ENCODE peak calls at places on chromosomes 6 and 20, in four cellular contexts. One of them, this sample, is unnamed.

GRCh38 chr6:126118058-126118759 is 131.9 kb downstream of the TRMT11 start:
- DNase-seq in ovary: no peak
- DNase-seq in AG04450: no peak
- DNase-seq in stimulated activated CD4-positive, alpha-beta T cell treated with anti-CD3 and anti-CD28 coated beads, Interleukin-4, amount 100 ng/mL, for 48 hours: no peak
- DNase-seq in this sample: no peak

GRCh38 chr6:107786709-107787588 is 37.2 kb downstream of the SCML4 start:
- DNase-seq in stimulated activated CD4-positive, alpha-beta T cell treated with anti-CD3 and anti-CD28 coated beads, Interleukin-4, amount 100 ng/mL, for 48 hours: no peak
- DNase-seq in AG04450: no peak
- DNase-seq in ovary: no peak
- DNase-seq in this sample: no peak

GRCh38 chr6:28880894-28881780 is 42.6 kb downstream of the TRIM27 start:
- DNase-seq in stimulated activated CD4-positive, alpha-beta T cell treated with anti-CD3 and anti-CD28 coated beads, Interleukin-4, amount 100 ng/mL, for 48 hours: peak; percentile 76
- DNase-seq in AG04450: peak; percentile 54
- DNase-seq in ovary: peak; percentile 87
- DNase-seq in this sample: peak; percentile 60

GRCh38 chr6:148934534-148934933 is 187.7 kb downstream of the UST start:
- DNase-seq in stimulated activated CD4-positive, alpha-beta T cell treated with anti-CD3 and anti-CD28 coated beads, Interleukin-4, amount 100 ng/mL, for 48 hours: no peak
- DNase-seq in ovary: peak; percentile 47
- DNase-seq in AG04450: no peak
- DNase-seq in this sample: no peak

GRCh38 chr20:32982617-32983458 is 21.4 kb downstream of the SUN5 start:
- DNase-seq in stimulated activated CD4-positive, alpha-beta T cell treated with anti-CD3 and anti-CD28 coated beads, Interleukin-4, amount 100 ng/mL, for 48 hours: no peak
- DNase-seq in ovary: no peak
- DNase-seq in AG04450: no peak
- DNase-seq in this sample: no peak

GRCh38 chr20:3553663-3554062 is 82.8 kb downstream of the ATRN start:
- DNase-seq in AG04450: no peak
- DNase-seq in ovary: no peak
- DNase-seq in stimulated activated CD4-positive, alpha-beta T cell treated with anti-CD3 and anti-CD28 coated beads, Interleukin-4, amount 100 ng/mL, for 48 hours: no peak
- DNase-seq in this sample: no peak

GRCh38 chr20:59078231-59078630 is 35.6 kb upstream of the PRELID3B start:
- DNase-seq in AG04450: no peak
- DNase-seq in stimulated activated CD4-positive, alpha-beta T cell treated with anti-CD3 and anti-CD28 coated beads, Interleukin-4, amount 100 ng/mL, for 48 hours: no peak
- DNase-seq in ovary: no peak
- DNase-seq in this sample: no peak

GRCh38 chr6:118171852-118172251 is 264.8 kb downstream of the SLC35F1 start:
- DNase-seq in AG04450: no peak
- DNase-seq in ovary: no peak
- DNase-seq in stimulated activated CD4-positive, alpha-beta T cell treated with anti-CD3 and anti-CD28 coated beads, Interleukin-4, amount 100 ng/mL, for 48 hours: no peak
- DNase-seq in this sample: no peak

GRCh38 chr6:10521104-10521808 is at the start of gene GCNT2:
- DNase-seq in AG04450: no peak
- DNase-seq in stimulated activated CD4-positive, alpha-beta T cell treated with anti-CD3 and anti-CD28 coated beads, Interleukin-4, amount 100 ng/mL, for 48 hours: no peak
- DNase-seq in ovary: no peak
- DNase-seq in this sample: no peak

GRCh38 chr20:2899243-2899642 is 26.0 kb downstream of the PTPRA start:
- DNase-seq in ovary: no peak
- DNase-seq in stimulated activated CD4-positive, alpha-beta T cell treated with anti-CD3 and anti-CD28 coated beads, Interleukin-4, amount 100 ng/mL, for 48 hours: peak; percentile 10
- DNase-seq in AG04450: no peak
- DNase-seq in this sample: no peak

GRCh38 chr6:137808836-137809315 is 58.2 kb upstream of the TNFAIP3 start:
- DNase-seq in stimulated activated CD4-positive, alpha-beta T cell treated with anti-CD3 and anti-CD28 coated beads, Interleukin-4, amount 100 ng/mL, for 48 hours: no peak
- DNase-seq in AG04450: no peak
- DNase-seq in ovary: no peak
- DNase-seq in this sample: no peak

GRCh38 chr6:31558631-31559500 is 11.5 kb downstream of the NFKBIL1 start:
- DNase-seq in AG04450: no peak
- DNase-seq in ovary: no peak
- DNase-seq in stimulated activated CD4-positive, alpha-beta T cell treated with anti-CD3 and anti-CD28 coated beads, Interleukin-4, amount 100 ng/mL, for 48 hours: peak; percentile 42
- DNase-seq in this sample: no peak

GRCh38 chr6:16319813-16320532 is 81.6 kb downstream of the GMPR start:
- DNase-seq in stimulated activated CD4-positive, alpha-beta T cell treated with anti-CD3 and anti-CD28 coated beads, Interleukin-4, amount 100 ng/mL, for 48 hours: peak; percentile 35
- DNase-seq in AG04450: peak; percentile 83
- DNase-seq in ovary: peak; percentile 47
- DNase-seq in this sample: no peak

GRCh38 chr6:44128020-44128917 is 915 bp downstream of the TMEM63B start:
- DNase-seq in ovary: peak; percentile 51
- DNase-seq in stimulated activated CD4-positive, alpha-beta T cell treated with anti-CD3 and anti-CD28 coated beads, Interleukin-4, amount 100 ng/mL, for 48 hours: no peak
- DNase-seq in AG04450: no peak
- DNase-seq in this sample: peak; percentile 28

GRCh38 chr6:130560231-130560630 is 194.4 kb downstream of the TMEM200A start:
- DNase-seq in ovary: no peak
- DNase-seq in stimulated activated CD4-positive, alpha-beta T cell treated with anti-CD3 and anti-CD28 coated beads, Interleukin-4, amount 100 ng/mL, for 48 hours: no peak
- DNase-seq in AG04450: no peak
- DNase-seq in this sample: no peak

GRCh38 chr20:1934578-1935573 is 39.7 kb downstream of the SIRPA start:
- DNase-seq in stimulated activated CD4-positive, alpha-beta T cell treated with anti-CD3 and anti-CD28 coated beads, Interleukin-4, amount 100 ng/mL, for 48 hours: no peak
- DNase-seq in ovary: peak; percentile 89
- DNase-seq in AG04450: no peak
- DNase-seq in this sample: no peak

GRCh38 chr6:135506270-135506997 is 8.9 kb upstream of the AHI1 start:
- DNase-seq in stimulated activated CD4-positive, alpha-beta T cell treated with anti-CD3 and anti-CD28 coated beads, Interleukin-4, amount 100 ng/mL, for 48 hours: no peak
- DNase-seq in ovary: no peak
- DNase-seq in AG04450: no peak
- DNase-seq in this sample: peak; percentile 56

GRCh38 chr6:163756079-163756478 is 341.6 kb downstream of the QKI start:
- DNase-seq in ovary: no peak
- DNase-seq in stimulated activated CD4-positive, alpha-beta T cell treated with anti-CD3 and anti-CD28 coated beads, Interleukin-4, amount 100 ng/mL, for 48 hours: no peak
- DNase-seq in AG04450: no peak
- DNase-seq in this sample: no peak

GRCh38 chr20:17315491-17316231 is 88.8 kb downstream of the PCSK2 start:
- DNase-seq in AG04450: no peak
- DNase-seq in stimulated activated CD4-positive, alpha-beta T cell treated with anti-CD3 and anti-CD28 coated beads, Interleukin-4, amount 100 ng/mL, for 48 hours: no peak
- DNase-seq in ovary: no peak
- DNase-seq in this sample: no peak

GRCh38 chr6:167827588-167828324 is 1.0 kb downstream of the AFDN start:
- DNase-seq in AG04450: no peak
- DNase-seq in stimulated activated CD4-positive, alpha-beta T cell treated with anti-CD3 and anti-CD28 coated beads, Interleukin-4, amount 100 ng/mL, for 48 hours: no peak
- DNase-seq in ovary: peak; percentile 60
- DNase-seq in this sample: peak; percentile 38

GRCh38 chr6:52352239-52353008 is 9.5 kb upstream of the PAQR8 start:
- DNase-seq in ovary: no peak
- DNase-seq in AG04450: peak; percentile 92
- DNase-seq in stimulated activated CD4-positive, alpha-beta T cell treated with anti-CD3 and anti-CD28 coated beads, Interleukin-4, amount 100 ng/mL, for 48 hours: no peak
- DNase-seq in this sample: peak; percentile 92

GRCh38 chr6:139943391-139943790 is 568.9 kb upstream of the CITED2 start:
- DNase-seq in AG04450: peak; percentile 48
- DNase-seq in ovary: no peak
- DNase-seq in stimulated activated CD4-positive, alpha-beta T cell treated with anti-CD3 and anti-CD28 coated beads, Interleukin-4, amount 100 ng/mL, for 48 hours: no peak
- DNase-seq in this sample: peak; percentile 8

GRCh38 chr20:23655551-23656211 is 17.9 kb upstream of the CST3 start:
- DNase-seq in ovary: no peak
- DNase-seq in stimulated activated CD4-positive, alpha-beta T cell treated with anti-CD3 and anti-CD28 coated beads, Interleukin-4, amount 100 ng/mL, for 48 hours: no peak
- DNase-seq in AG04450: no peak
- DNase-seq in this sample: no peak